ENCODE peak calls at places on chromosomes 2 and 18, in four cellular contexts. G, Q, X and D are unnamed samples.

GRCh38 chr2:219182331-219183150 is 4.5 kb downstream of the RETREG2 start:
- DNase-seq in Q (no peak), G (no peak), X (no peak), D (no peak)

GRCh38 chr2:237482485-237482884 is 4.6 kb upstream of the MLPH start:
- DNase-seq in X (no peak), Q (no peak), G (peak), D (no peak)

GRCh38 chr18:63603772-63604171 is 16.6 kb downstream of the SERPINB13 start:
- DNase-seq in G (peak), Q (peak), X (no peak), D (no peak)

GRCh38 chr18:58321986-58322385 is 278.0 kb downstream of the NEDD4L start:
- DNase-seq in G (peak), Q (peak), X (peak), D (no peak)

GRCh38 chr18:364221-364620 is 96.4 kb upstream of the THOC1 start:
- DNase-seq in Q (no peak), G (peak), X (no peak), D (no peak)

GRCh38 chr2:222865301-222865700 is 4.5 kb downstream of the ACSL3 start:
- DNase-seq in Q (no peak), G (no peak), X (no peak), D (no peak)

GRCh38 chr2:6812857-6813530 is 52.7 kb downstream of the CMPK2 start:
- DNase-seq in Q (no peak), X (peak), G (no peak), D (no peak)

GRCh38 chr2:27071990-27072830 is 756 bp upstream of the OST4 start:
- DNase-seq in G (no peak), X (no peak), Q (no peak), D (no peak)

GRCh38 chr2:73091164-73091563 is 19.7 kb upstream of the SFXN5 start:
- DNase-seq in G (peak), X (no peak), Q (no peak), D (no peak)

GRCh38 chr2:64698668-64699444 is 45.1 kb upstream of the SERTAD2 start:
- DNase-seq in Q (peak), G (peak), X (no peak), D (no peak)

GRCh38 chr2:239540174-239540573 is 139.4 kb upstream of the HDAC4 start:
- DNase-seq in X (no peak), G (no peak), Q (no peak), D (no peak)

GRCh38 chr2:112811841-112812306 is 24.7 kb downstream of the IL1B start:
- DNase-seq in G (peak), X (no peak), Q (peak), D (no peak)

GRCh38 chr2:236636714-236637485 is 67.3 kb downstream of the ACKR3 start:
- DNase-seq in X (no peak), G (no peak), Q (no peak), D (no peak)

GRCh38 chr2:141498561-141498960 is 632.3 kb downstream of the LRP1B start:
- DNase-seq in G (peak), X (no peak), Q (peak), D (no peak)

GRCh38 chr2:105437708-105438103 is 38.9 kb upstream of the FHL2 start:
- DNase-seq in X (no peak), G (peak), Q (peak), D (no peak)

GRCh38 chr2:74849228-74849892 is 15.4 kb downstream of the HK2 start:
- DNase-seq in Q (no peak), X (peak), G (no peak), D (no peak)

GRCh38 chr2:40403233-40403841 is 48.6 kb downstream of the SLC8A1 start:
- DNase-seq in Q (peak), G (peak), X (no peak), D (no peak)

GRCh38 chr2:191612496-191612895 is 65.4 kb upstream of the NABP1 start:
- DNase-seq in G (peak), Q (peak), X (no peak), D (no peak)

GRCh38 chr18:73479472-73479871 is 611.7 kb upstream of the NETO1 start:
- DNase-seq in Q (peak), G (peak), X (no peak), D (no peak)

GRCh38 chr18:64720781-64721464 is 572.0 kb upstream of the LINC00305 start:
- DNase-seq in Q (no peak), X (no peak), G (no peak), D (no peak)

GRCh38 chr2:46954951-46955571 is 39.5 kb upstream of the MCFD2 start:
- DNase-seq in G (peak), Q (peak), X (no peak), D (no peak)

GRCh38 chr2:5125017-5125730 is 567.0 kb upstream of the SOX11 start:
- DNase-seq in Q (no peak), X (no peak), G (no peak), D (no peak)

DNA sequence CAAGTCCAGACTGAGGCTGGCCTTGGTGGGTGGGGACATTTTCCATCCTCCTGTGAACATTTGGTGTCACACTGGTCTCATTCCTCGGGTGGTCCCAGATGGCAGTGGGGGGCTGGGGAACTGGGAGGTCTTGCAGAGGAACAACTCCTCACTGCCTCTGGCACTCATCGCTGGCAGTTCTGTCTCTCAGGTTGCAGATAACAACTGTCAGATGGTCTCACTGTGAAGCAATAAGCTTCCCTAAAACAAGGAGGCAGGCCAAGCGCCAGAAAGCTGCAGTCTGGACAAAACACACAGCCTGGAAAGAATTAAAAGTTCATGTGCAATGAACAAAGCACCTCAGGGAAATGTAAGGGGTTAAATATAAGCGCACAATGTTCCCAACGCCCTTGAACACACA is 78.1 kb downstream of the IRS1 start:
- DNase-seq in X (no peak), Q (no peak), G (peak), D (no peak)
- TF ChIP-seq CTCF in X (no peak), Q (no peak), G (no peak), D (no peak)

GRCh38 chr2:242027676-242028450 is 158.3 kb downstream of the RTP5 start:
- DNase-seq in X (no peak), G (no peak), Q (no peak), D (peak)

GRCh38 chr2:242031481-242032019 is 162.0 kb downstream of the RTP5 start:
- DNase-seq in G (peak), X (peak), Q (peak), D (no peak)

GRCh38 chr2:242030858-242031257 is 161.3 kb downstream of the RTP5 start:
- DNase-seq in Q (no peak), X (no peak), G (no peak), D (no peak)

GRCh38 chr2:242030226-242030575 is 160.7 kb downstream of the RTP5 start:
- DNase-seq in X (no peak), Q (no peak), G (no peak), D (peak)

DNA sequence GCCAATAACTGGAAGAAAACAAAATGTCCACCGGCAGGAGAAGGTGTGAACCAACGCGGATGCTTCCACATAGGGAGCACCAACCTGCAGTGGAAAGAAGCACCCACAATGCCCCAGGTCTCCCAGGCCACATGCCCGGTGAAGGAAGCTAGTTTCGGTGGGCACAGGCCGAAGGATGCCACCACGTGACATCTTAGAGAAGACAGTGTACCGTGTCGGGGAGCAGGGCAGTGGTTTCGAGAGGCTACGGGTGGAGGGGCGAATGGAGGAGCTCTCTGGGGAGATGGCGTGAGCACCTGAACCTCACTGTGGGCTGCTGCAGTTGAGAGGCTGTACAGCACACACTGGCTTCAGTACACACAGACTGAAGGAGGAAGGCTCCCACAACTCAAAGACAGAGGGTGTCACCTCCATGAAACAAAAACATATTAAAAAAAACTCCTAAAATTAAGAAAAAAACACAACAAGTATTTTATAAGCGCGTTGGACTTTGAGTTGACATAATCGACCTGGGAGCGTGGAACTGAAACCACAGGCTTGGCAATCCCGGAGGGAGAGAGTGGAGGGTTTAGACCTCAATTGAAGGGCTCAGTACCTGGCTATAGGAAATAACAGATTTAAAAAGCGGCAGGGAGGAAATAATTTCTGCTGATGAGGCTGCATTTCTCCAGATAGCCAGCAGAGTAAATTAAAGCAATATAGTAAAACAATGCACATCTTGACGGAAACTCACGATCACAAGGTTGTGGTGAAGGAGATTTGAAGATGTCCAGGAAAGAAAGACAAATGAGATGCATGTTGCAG is 160.1 kb downstream of the RTP5 start:
- DNase-seq in X (peak), Q (no peak), G (no peak), D (peak)
- TF ChIP-seq CTCF in X (no peak), Q (no peak), G (no peak), D (no peak)

GRCh38 chr18:46953195-46953594 is 35.8 kb downstream of the KATNAL2 start:
- DNase-seq in Q (no peak), X (no peak), G (no peak), D (no peak)
- TF ChIP-seq CTCF in Q (no peak), X (no peak), G (no peak), D (no peak)

DNA sequence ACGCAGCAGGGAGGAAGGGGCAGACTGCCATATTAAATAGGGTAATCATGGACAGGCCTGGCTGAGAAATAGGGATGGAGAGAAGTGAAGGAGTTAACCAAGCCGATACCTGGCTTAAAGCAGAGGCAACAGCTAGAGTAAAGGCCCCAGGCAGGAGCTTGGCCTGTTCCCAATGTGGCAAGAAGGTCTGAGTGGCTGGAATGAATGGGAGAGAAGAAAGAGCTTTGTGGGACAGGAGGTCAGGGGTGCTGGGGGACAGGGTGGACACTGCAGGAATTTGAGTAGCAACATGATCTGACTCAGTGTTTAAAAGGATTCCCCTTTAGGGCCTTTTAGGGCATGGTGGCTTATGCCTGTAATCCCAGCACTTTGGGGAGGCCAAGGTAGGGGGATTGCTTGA is 15.8 kb upstream of the AGFG1 start:
- DNase-seq in Q (no peak), X (no peak), G (no peak), D (no peak)
- TF ChIP-seq CTCF in Q (no peak), X (no peak), G (no peak), D (no peak)

DNA sequence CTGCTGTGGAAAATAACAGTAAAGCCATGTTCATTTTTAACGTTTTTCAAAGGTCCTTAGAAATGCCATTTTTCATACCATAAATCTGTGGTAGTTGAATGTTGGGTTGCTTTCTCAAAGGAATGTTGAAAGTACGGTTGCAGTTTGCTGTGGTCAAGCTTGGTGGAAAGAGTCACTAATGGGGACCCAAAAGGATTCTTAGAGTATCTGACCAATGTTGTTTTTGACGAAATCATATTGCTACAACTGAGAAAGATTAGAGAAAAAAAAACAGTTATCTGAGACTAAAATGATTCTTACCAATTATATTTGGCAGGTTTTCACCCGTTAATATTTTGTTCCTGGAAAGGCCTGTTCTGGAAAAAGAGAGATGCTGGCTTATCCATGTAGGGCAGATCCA is 439.5 kb upstream of the ETAA1 start:
- DNase-seq in Q (no peak), X (no peak), G (peak), D (no peak)
- TF ChIP-seq CTCF in Q (no peak), X (no peak), G (no peak), D (no peak)

GRCh38 chr18:66560092-66560491 is 43.8 kb downstream of the CDH19 start:
- DNase-seq in G (no peak), X (no peak), Q (peak), D (no peak)
- TF ChIP-seq CTCF in G (no peak), X (peak), Q (peak), D (peak)

GRCh38 chr2:145184741-145185671 is 665.1 kb upstream of the ZEB2 start:
- DNase-seq in G (peak), X (no peak), Q (no peak), D (no peak)
- TF ChIP-seq CTCF in G (no peak), X (no peak), Q (no peak), D (no peak)

DNA sequence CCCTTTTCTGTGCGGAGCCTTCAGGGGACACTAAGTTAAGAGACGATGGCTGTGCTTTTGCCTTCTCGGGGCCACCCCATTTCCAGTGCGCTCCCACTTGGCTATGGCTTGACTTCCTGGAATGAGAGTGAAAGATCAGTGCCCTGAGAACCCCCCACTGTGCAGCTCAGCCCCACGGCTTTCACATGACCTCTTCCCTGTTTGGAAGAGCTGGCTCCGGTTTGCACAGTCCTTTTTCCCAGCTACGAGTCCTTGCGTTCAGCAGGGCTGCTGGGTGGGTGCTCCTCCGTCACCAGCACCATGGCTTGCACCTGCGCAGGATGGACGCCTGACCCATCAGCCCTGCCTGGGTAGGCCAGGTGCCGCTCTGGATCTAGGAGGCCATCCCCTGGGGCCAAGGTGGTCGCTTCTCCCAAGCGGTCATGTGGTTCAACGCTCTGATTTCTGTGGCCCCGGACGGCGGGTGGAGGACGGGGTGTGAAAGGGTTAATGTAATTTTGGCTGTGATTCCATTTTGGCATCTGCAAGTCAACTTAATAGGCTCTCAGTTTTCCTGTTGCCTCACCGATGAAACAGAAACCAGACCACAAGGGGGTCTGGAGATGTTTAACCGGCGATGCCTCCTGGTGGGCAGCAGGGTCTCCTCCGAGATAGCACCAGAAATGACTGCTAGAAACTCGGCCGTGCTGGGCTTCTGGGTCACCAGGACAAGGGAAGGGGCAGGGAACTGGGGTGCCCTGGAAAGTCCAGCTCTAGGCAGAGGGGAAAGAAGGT is 113.1 kb upstream of the HAAO start:
- DNase-seq in G (peak), X (no peak), Q (no peak), D (no peak)
- TF ChIP-seq CTCF in G (peak), X (no peak), Q (peak), D (peak)